ENCODE peak calls at places on chromosomes 2 and 18, in ten cellular contexts. S is sigmoid colon, A is suprapubic skin, F is pancreas, M is cardiac muscle cell, Q is psoas muscle, G is ovary, K is body of pancreas, D is stomach, B is endodermal cell. R is an unnamed sample.

GRCh38 chr2:28929581-28929980 is 35.1 kb downstream of the WDR43 start:
- DNase-seq in S (no peak), D (no peak), B (no peak), G (no peak), F (no peak), A (no peak), M (no peak), Q (no peak), K (no peak), R (no peak)

GRCh38 chr2:45664635-45665269 is 13.3 kb downstream of the PRKCE start:
- DNase-seq in K (no peak), B (no peak), Q (no peak), D (no peak), G (no peak), M (peak; percentile 21), S (no peak), F (no peak), A (no peak), R (no peak)

GRCh38 chr2:218329027-218329825 is 27.4 kb upstream of the CATIP start:
- DNase-seq in M (no peak), G (no peak), S (no peak), A (no peak), F (no peak), K (no peak), D (no peak), B (no peak), Q (no peak), R (no peak)

GRCh38 chr18:54020971-54021370 is 203.5 kb downstream of the MBD2 start:
- DNase-seq in D (no peak), K (no peak), F (no peak), G (no peak), A (no peak), S (no peak), B (no peak), M (no peak), Q (no peak), R (no peak)

GRCh38 chr18:77223653-77224052 is 26.0 kb upstream of the GALR1 start:
- DNase-seq in A (no peak), F (no peak), K (no peak), S (no peak), G (no peak), Q (no peak), M (peak; percentile 60), B (no peak), D (no peak), R (no peak)

GRCh38 chr2:40218679-40219078 is 233.2 kb downstream of the SLC8A1 start:
- DNase-seq in M (peak; percentile 52), F (peak; percentile 48), S (peak; percentile 74), B (no peak), A (no peak), G (peak; percentile 48), Q (no peak), D (peak; percentile 66), K (peak; percentile 55), R (no peak)

GRCh38 chr2:53407363-53408080 is 360.1 kb upstream of the CHAC2 start:
- DNase-seq in K (no peak), D (no peak), S (no peak), F (no peak), A (no peak), Q (no peak), G (no peak), M (no peak), B (no peak), R (no peak)

GRCh38 chr2:108199726-108200125 is 40.0 kb upstream of the SULT1C3 start:
- DNase-seq in M (no peak), K (no peak), B (no peak), A (no peak), Q (no peak), S (no peak), G (no peak), F (no peak), D (no peak), R (no peak)

GRCh38 chr2:194260185-194260584 is 1396.8 kb upstream of the SLC39A10 start:
- DNase-seq in D (no peak), Q (no peak), A (no peak), K (no peak), F (no peak), M (no peak), B (no peak), G (no peak), S (no peak), R (no peak)

GRCh38 chr18:3058328-3059191 is 45.6 kb upstream of the LPIN2 start:
- DNase-seq in D (no peak), M (no peak), G (no peak), K (no peak), F (no peak), Q (no peak), A (no peak), B (peak; percentile 32), S (no peak), R (no peak)

GRCh38 chr2:108936868-108937265 is 52.2 kb downstream of the EDAR start:
- DNase-seq in F (no peak), K (no peak), M (no peak), B (no peak), S (no peak), D (no peak), G (no peak), A (no peak), Q (no peak), R (no peak)

GRCh38 chr18:68121308-68121707 is 593.6 kb downstream of the TMX3 start:
- DNase-seq in F (no peak), B (no peak), D (no peak), A (no peak), Q (no peak), S (no peak), G (no peak), K (no peak), M (no peak), R (no peak)

GRCh38 chr2:194087569-194087968 is 1569.5 kb upstream of the SLC39A10 start:
- DNase-seq in K (no peak), S (no peak), M (peak; percentile 15), G (no peak), Q (no peak), D (no peak), F (no peak), A (no peak), B (no peak), R (no peak)

GRCh38 chr2:15814946-15815345 is 125.4 kb upstream of the MYCN start:
- DNase-seq in Q (no peak), K (no peak), F (no peak), G (no peak), A (no peak), S (no peak), B (no peak), M (no peak), D (no peak), R (no peak)

GRCh38 chr2:15817748-15818147 is 122.6 kb upstream of the MYCN start:
- DNase-seq in G (no peak), M (no peak), B (no peak), K (no peak), F (no peak), A (no peak), D (no peak), S (no peak), Q (no peak), R (no peak)

GRCh38 chr2:15814406-15814805 is 125.9 kb upstream of the MYCN start:
- DNase-seq in S (no peak), K (no peak), G (no peak), F (no peak), D (no peak), B (no peak), A (no peak), M (no peak), Q (no peak), R (no peak)

GRCh38 chr2:15816674-15817406 is 123.5 kb upstream of the MYCN start:
- DNase-seq in B (no peak), A (no peak), Q (no peak), K (no peak), D (no peak), S (no peak), F (no peak), G (no peak), M (no peak), R (no peak)

DNA sequence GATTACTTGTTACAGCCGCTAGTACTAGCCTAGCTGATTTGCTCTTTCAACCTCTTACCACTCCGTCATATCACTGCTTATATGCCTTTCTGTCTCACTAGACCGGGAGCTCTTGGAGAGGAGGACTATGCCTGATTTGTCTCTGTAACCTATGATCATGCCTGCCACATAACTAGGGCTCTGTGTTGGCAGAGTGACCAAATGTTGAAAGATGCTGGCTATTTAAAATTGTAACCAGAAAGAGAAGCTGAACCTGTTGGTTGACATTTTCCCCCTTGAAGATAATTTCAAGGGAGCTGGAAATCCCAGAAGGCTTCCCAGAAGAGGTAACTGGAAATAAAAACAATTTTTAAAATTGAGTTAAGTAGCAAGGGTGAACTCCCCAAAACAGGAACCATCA is 124.1 kb upstream of the MYCN start:
- DNase-seq in S (no peak), B (no peak), D (no peak), A (no peak), K (no peak), Q (no peak), G (no peak), M (no peak), F (no peak), R (no peak)
- H3K9me3 ChIP-seq in S (no peaks in the 10 kb centered on the region), B (no peaks in the 10 kb centered on the region), D (no peaks in the 10 kb centered on the region), A (no peaks in the 10 kb centered on the region), K (no peaks in the 10 kb centered on the region), Q (no peaks in the 10 kb centered on the region), G (no peaks in the 10 kb centered on the region), M (no peaks in the 10 kb centered on the region), F (no peaks in the 10 kb centered on the region), R (no peaks in the 10 kb centered on the region)

GRCh38 chr18:58788470-58788869 is 76.2 kb upstream of the ZNF532 start:
- DNase-seq in G (no peak), A (no peak), F (no peak), B (peak; percentile 56), M (no peak), S (no peak), Q (no peak), K (no peak), D (no peak), R (no peak)
- H3K4me1 ChIP-seq in G (peaks cover 12% of the 10 kb centered on the region), A (peaks cover 35% of the 10 kb centered on the region), F (no peaks in the 10 kb centered on the region), B (peaks cover 15% of the 10 kb centered on the region), M (peaks cover 19% of the 10 kb centered on the region), S (peaks cover 17% of the 10 kb centered on the region), Q (peaks cover 39% of the 10 kb centered on the region), K (peaks cover 13% of the 10 kb centered on the region), D (peaks cover 18% of the 10 kb centered on the region), R (no peaks in the 10 kb centered on the region)

GRCh38 chr2:185511925-185512324 is 226.7 kb upstream of the FSIP2 start:
- DNase-seq in A (no peak), F (no peak), K (no peak), M (no peak), D (no peak), G (no peak), S (no peak), B (no peak), Q (no peak), R (no peak)

GRCh38 chr2:185507703-185508102 is 230.9 kb upstream of the FSIP2 start:
- DNase-seq in D (no peak), Q (no peak), A (no peak), S (no peak), K (no peak), G (no peak), F (no peak), M (no peak), B (no peak), R (no peak)

GRCh38 chr2:185510060-185510459 is 228.5 kb upstream of the FSIP2 start:
- DNase-seq in D (no peak), K (no peak), M (no peak), G (no peak), F (no peak), B (no peak), Q (no peak), S (no peak), A (no peak), R (no peak)
- H3K9me3 ChIP-seq in D (no peaks in the 10 kb centered on the region), K (peaks cover 6% of the 10 kb centered on the region), M (no peaks in the 10 kb centered on the region), G (no peaks in the 10 kb centered on the region), F (no peaks in the 10 kb centered on the region), B (peaks cover 35% of the 10 kb centered on the region), Q (peaks cover 50% of the 10 kb centered on the region), S (peaks cover 2% of the 10 kb centered on the region), A (peaks cover 44% of the 10 kb centered on the region), R (peaks cover 3% of the 10 kb centered on the region)

GRCh38 chr2:8543412-8544167 is 138.3 kb upstream of the ID2 start:
- DNase-seq in S (peak; percentile 82), M (peak; percentile 85), Q (peak; percentile 59), G (peak; percentile 37), K (peak; percentile 79), D (peak; percentile 49), B (peak; percentile 38), F (no peak), A (peak; percentile 84), R (peak; percentile 30)
- H3K4me1 ChIP-seq in S (peaks cover 9% of the 10 kb centered on the region), M (peaks cover 56% of the 10 kb centered on the region), Q (no peaks in the 10 kb centered on the region), G (peaks cover 3% of the 10 kb centered on the region), K (peaks cover 19% of the 10 kb centered on the region), D (peaks cover 18% of the 10 kb centered on the region), B (no peaks in the 10 kb centered on the region), F (no peaks in the 10 kb centered on the region), A (peaks cover 52% of the 10 kb centered on the region), R (peaks cover 32% of the 10 kb centered on the region)

R was measured in CD8-positive, alpha-beta T cell.